ENCODE peak calls at places on chromosomes 13 and 19, in seven cellular contexts. V, F, R, O, D, E and H are unnamed samples.

GRCh38 chr13:99617474-99618255 is 116.4 kb downstream of the TM9SF2 start:
- DNase-seq in V (peak; percentile 35), F (peak; percentile 63), R (peak; percentile 46), O (no peak), D (no peak), E (peak; percentile 14), H (no peak)

GRCh38 chr13:34349091-34349722 is 531.3 kb downstream of the RFC3 start:
- DNase-seq in V (peak; percentile 100), F (no peak), R (peak; percentile 85), O (no peak), D (peak; percentile 80), E (no peak), H (no peak)

GRCh38 chr19:37931941-37932655 is 25.1 kb downstream of the SIPA1L3 start:
- DNase-seq in V (peak; percentile 88), F (peak; percentile 72), R (peak; percentile 41), O (peak; percentile 52), D (peak; percentile 84), E (peak; percentile 62), H (peak; percentile 57)

GRCh38 chr13:99806671-99807070 is 164.9 kb downstream of the ZIC5 start:
- DNase-seq in V (no peak), F (no peak), R (no peak), O (no peak), D (no peak), E (no peak), H (no peak)

GRCh38 chr13:43489168-43489730 is 297.5 kb downstream of the ENOX1 start:
- DNase-seq in V (no peak), F (no peak), R (peak; percentile 52), O (no peak), D (no peak), E (no peak), H (no peak)

GRCh38 chr13:64154514-64154913 is 2738.9 kb upstream of the PCDH20 start:
- DNase-seq in V (peak; percentile 34), F (no peak), R (no peak), O (no peak), D (no peak), E (no peak), H (no peak)

GRCh38 chr13:40334616-40335015 is 331.8 kb downstream of the FOXO1 start:
- DNase-seq in V (no peak), F (no peak), R (no peak), O (no peak), D (no peak), E (no peak), H (no peak)

GRCh38 chr19:42113641-42114348 is 18.5 kb downstream of the POU2F2 start:
- DNase-seq in V (peak; percentile 98), F (peak; percentile 85), R (peak; percentile 32), O (peak; percentile 68), D (peak; percentile 91), E (no peak), H (peak; percentile 74)

DNA sequence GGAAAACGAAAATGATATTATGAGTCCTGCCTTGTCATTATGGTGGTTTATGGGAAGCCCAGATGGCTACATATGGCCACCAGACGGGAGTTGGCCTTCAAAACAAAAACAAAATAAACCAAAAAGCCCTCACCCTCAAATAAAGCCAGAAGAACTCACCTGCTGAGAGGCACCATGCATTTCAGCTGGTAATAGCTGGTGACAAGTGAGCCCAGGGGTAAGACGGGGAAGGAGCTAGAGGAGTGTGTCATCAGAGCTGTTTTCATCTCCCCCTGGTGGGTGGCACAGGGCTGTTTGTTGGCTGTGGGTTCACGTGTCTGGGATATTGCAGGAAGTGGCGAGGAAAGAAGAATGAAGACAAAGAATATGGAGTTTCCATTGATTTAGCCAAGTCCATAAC is 152.9 kb downstream of the EFNB2 start:
- DNase-seq in V (no peak), F (no peak), R (no peak), O (no peak), D (no peak), E (no peak), H (no peak)
- TF ChIP-seq CTCF in V (no peak), F (no peak), R (no peak), O (no peak), D (no peak), E (no peak), H (no peak)

DNA sequence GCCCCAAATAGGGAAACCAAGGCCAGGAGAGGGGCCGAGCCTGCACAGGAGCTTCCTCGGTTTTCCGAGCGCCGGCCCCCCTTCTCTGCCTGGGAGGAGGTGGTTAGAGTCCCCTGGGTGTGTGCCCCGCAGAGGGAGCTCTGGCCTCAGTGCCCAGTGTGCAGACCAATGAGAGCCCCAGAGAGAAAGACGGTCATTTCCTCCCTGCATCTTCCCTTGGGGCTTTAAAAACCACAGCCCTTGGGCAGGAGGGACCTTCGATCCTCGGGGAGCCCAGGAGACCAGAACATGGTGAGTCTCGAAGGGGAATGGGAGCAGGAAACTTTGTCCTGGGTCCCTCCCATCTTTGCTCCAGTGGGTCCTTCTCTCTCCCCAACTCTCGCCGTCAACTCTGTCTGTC is at the start of gene C5AR1:
- DNase-seq in V (no peak), F (peak; percentile 37), R (peak; percentile 62), O (no peak), D (no peak), E (no peak), H (no peak)
- TF ChIP-seq CTCF in V (no peak), F (no peak), R (no peak), O (no peak), D (no peak), E (no peak), H (no peak)

GRCh38 chr13:114018461-114019055 is 44.7 kb upstream of the C13orf46 start:
- DNase-seq in V (no peak), F (no peak), R (peak; percentile 12), O (no peak), D (no peak), E (no peak), H (no peak)

GRCh38 chr13:114017966-114018365 is 44.1 kb upstream of the C13orf46 start:
- DNase-seq in V (no peak), F (no peak), R (peak; percentile 27), O (no peak), D (no peak), E (no peak), H (no peak)

GRCh38 chr13:114016321-114017027 is 42.6 kb upstream of the C13orf46 start:
- DNase-seq in V (no peak), F (no peak), R (peak; percentile 21), O (no peak), D (no peak), E (no peak), H (no peak)

GRCh38 chr13:114015608-114016295 is 41.9 kb upstream of the C13orf46 start:
- DNase-seq in V (no peak), F (no peak), R (peak; percentile 78), O (no peak), D (no peak), E (no peak), H (no peak)

GRCh38 chr13:114017028-114017630 is 43.3 kb upstream of the C13orf46 start:
- DNase-seq in V (peak; percentile 42), F (no peak), R (peak; percentile 20), O (no peak), D (no peak), E (no peak), H (no peak)
- TF ChIP-seq CTCF in V (peak; percentile 29), F (no peak), R (no peak), O (no peak), D (no peak), E (peak; percentile 11), H (no peak)

DNA sequence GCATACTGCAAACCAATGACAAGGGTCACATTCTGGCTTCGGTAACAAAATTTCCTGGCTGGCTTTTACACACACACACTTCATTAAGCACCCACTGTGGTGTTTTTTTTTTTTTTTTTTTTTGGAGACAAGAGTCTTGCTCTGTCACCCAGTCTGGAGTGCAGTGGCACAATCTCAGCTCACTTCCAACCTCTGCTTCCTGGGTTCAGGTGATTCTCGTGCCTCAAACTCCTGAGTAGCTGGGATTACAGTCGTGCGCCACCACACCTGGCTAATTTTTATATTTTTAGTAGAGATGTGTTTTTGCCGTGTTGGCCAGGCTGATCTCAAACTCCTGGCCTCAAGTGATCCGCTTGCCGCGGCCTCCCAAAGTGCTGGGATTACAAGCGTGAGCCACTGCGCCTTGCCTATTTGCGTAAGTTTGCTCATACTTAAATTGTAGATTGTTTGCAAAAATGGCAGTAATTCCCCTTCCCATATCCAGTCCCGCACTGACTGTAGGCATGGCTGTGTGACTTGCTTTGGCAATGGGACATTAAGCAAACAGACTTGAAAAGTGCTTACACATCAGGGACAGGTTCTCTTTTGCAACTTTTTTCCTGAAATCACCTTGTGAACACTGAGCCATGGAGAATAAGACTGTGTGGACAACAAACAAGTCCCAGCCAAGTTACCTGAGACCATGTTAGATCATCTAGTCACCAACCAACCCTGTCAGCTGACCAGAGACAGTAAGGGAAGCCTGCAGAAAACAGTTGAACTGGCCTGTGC is 42.1 kb upstream of the EBPL start:
- DNase-seq in V (peak; percentile 40), F (no peak), R (no peak), O (no peak), D (no peak), E (no peak), H (no peak)
- TF ChIP-seq CTCF in V (no peak), F (no peak), R (no peak), O (no peak), D (no peak), E (no peak), H (no peak)

DNA sequence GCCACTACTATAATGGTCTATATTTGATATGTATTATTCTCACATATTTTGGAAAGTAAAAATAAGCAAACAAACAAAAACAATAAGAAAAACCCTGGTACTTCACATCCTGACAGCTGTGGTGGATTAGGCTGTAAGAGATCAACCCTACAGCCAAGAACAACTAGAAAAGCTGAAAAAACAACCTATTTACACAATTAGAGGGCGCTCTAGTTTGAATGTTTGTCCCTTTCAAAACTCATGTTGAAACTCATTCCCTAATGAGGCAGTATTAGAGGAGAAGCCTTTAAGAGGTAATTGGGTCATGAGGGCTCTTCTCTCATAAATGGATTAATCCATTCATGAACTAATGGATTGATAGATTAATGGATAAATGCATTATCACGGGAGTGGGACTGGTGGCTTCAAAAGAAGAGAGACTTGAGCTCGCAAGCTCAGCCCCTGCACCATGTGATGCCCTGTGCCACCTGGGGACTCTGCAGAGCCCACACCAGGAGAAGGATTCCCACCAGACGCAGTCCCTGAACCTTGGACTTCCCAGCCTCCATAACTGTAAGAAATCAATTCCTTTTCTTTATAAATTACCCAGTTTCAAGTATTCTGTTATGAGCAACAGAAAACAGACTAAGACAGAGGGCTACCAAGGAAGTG is 733.9 kb upstream of the ARGLU1 start:
- DNase-seq in V (no peak), F (no peak), R (no peak), O (no peak), D (no peak), E (no peak), H (no peak)
- TF ChIP-seq CTCF in V (peak; percentile 18), F (no peak), R (no peak), O (no peak), D (no peak), E (peak; percentile 16), H (no peak)

DNA sequence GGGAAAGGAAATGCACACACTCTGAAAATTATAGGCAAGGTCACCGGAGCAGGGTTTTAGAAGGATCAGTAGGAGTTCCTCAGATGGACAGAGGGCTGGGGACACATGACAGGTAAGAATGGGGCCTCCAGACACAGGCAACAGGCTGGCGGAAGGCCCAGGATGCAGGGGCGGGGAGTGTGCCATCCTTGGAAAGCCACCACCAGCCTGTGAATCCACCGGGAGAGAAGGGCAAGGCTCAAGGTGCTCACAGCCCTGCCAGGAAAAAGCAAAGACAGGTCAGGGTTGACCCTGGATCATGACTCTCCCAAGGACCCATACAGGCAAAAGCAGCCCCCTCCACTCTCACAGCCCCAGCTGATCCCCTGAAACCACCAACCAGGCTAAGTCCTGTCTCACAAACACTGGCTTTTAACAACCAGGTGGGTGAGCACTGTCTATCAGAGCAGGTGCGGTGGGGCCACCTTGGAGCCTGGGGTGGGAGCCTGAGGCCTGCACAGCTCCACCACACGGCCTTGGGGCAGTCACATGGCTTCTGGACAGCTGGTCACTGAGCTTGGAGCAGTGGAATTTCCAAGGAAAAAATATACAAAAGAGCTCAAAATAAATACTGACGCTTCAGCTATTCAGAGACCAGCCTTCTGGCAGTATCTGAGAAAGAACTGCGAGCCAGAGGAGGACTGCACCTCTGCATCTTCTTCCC is 35.2 kb upstream of the ISYNA1 start:
- DNase-seq in V (no peak), F (no peak), R (no peak), O (no peak), D (no peak), E (no peak), H (no peak)
- TF ChIP-seq CTCF in V (no peak), F (no peak), R (no peak), O (no peak), D (no peak), E (no peak), H (no peak)